ENCODE peak calls at places on chromosome 22, in ten cellular contexts. One of them, this sample, is unnamed.

GRCh38 chr22:50040717-50041116 is 17.4 kb downstream of the TTLL8 start:
- DNase-seq in vagina: no peak
- DNase-seq in pancreas: no peak
- DNase-seq in colonic mucosa: no peak
- DNase-seq in OCI-LY7: no peak
- DNase-seq in ascending aorta: no peak
- DNase-seq in mammary epithelial cell: no peak
- DNase-seq in psoas muscle: no peak
- DNase-seq in GM23338: no peak
- DNase-seq in upper lobe of left lung: no peak
- DNase-seq in this sample: no peak

GRCh38 chr22:47196881-47197701 is 434.6 kb downstream of the TBC1D22A start:
- DNase-seq in colonic mucosa: peak; percentile 15
- DNase-seq in OCI-LY7: no peak
- DNase-seq in psoas muscle: no peak
- DNase-seq in pancreas: no peak
- DNase-seq in upper lobe of left lung: no peak
- DNase-seq in ascending aorta: no peak
- DNase-seq in mammary epithelial cell: no peak
- DNase-seq in GM23338: no peak
- DNase-seq in vagina: peak; percentile 64
- DNase-seq in this sample: no peak

GRCh38 chr22:50674127-50674493 is 1.5 kb downstream of the SHANK3 start:
- DNase-seq in ascending aorta: no peak
- DNase-seq in pancreas: peak; percentile 55
- DNase-seq in OCI-LY7: no peak
- DNase-seq in psoas muscle: no peak
- DNase-seq in colonic mucosa: no peak
- DNase-seq in upper lobe of left lung: no peak
- DNase-seq in GM23338: peak; percentile 30
- DNase-seq in vagina: no peak
- DNase-seq in mammary epithelial cell: no peak
- DNase-seq in this sample: no peak

GRCh38 chr22:46652081-46652929 is 32.1 kb downstream of the GRAMD4 start:
- DNase-seq in pancreas: peak; percentile 63
- DNase-seq in GM23338: no peak
- DNase-seq in colonic mucosa: no peak
- DNase-seq in psoas muscle: no peak
- DNase-seq in OCI-LY7: no peak
- DNase-seq in vagina: no peak
- DNase-seq in upper lobe of left lung: no peak
- DNase-seq in mammary epithelial cell: no peak
- DNase-seq in ascending aorta: no peak
- DNase-seq in this sample: no peak

GRCh38 chr22:31139866-31140716 is at the start of gene PLA2G3:
- DNase-seq in upper lobe of left lung: peak; percentile 95
- DNase-seq in vagina: no peak
- DNase-seq in pancreas: no peak
- DNase-seq in mammary epithelial cell: no peak
- DNase-seq in ascending aorta: no peak
- DNase-seq in OCI-LY7: no peak
- DNase-seq in psoas muscle: no peak
- DNase-seq in GM23338: peak; percentile 99
- DNase-seq in colonic mucosa: peak; percentile 48
- DNase-seq in this sample: peak; percentile 96

GRCh38 chr22:46390652-46391301 is 55.3 kb downstream of the TRMU start:
- DNase-seq in vagina: no peak
- DNase-seq in psoas muscle: peak; percentile 72
- DNase-seq in OCI-LY7: no peak
- DNase-seq in pancreas: peak; percentile 95
- DNase-seq in colonic mucosa: no peak
- DNase-seq in mammary epithelial cell: peak; percentile 70
- DNase-seq in upper lobe of left lung: no peak
- DNase-seq in ascending aorta: no peak
- DNase-seq in GM23338: no peak
- DNase-seq in this sample: peak; percentile 52

GRCh38 chr22:32826537-32826936 is 25.0 kb downstream of the TIMP3 start:
- DNase-seq in psoas muscle: no peak
- DNase-seq in ascending aorta: no peak
- DNase-seq in upper lobe of left lung: no peak
- DNase-seq in mammary epithelial cell: no peak
- DNase-seq in GM23338: no peak
- DNase-seq in vagina: no peak
- DNase-seq in OCI-LY7: no peak
- DNase-seq in pancreas: no peak
- DNase-seq in colonic mucosa: no peak
- DNase-seq in this sample: no peak

GRCh38 chr22:22479999-22480532 is 28.5 kb downstream of the ZNF280B start:
- DNase-seq in upper lobe of left lung: no peak
- DNase-seq in psoas muscle: no peak
- DNase-seq in pancreas: no peak
- DNase-seq in vagina: no peak
- DNase-seq in OCI-LY7: no peak
- DNase-seq in mammary epithelial cell: no peak
- DNase-seq in ascending aorta: no peak
- DNase-seq in colonic mucosa: no peak
- DNase-seq in GM23338: no peak
- DNase-seq in this sample: no peak

GRCh38 chr22:44885806-44886360 is 123.9 kb downstream of the PHF21B start:
- DNase-seq in vagina: no peak
- DNase-seq in OCI-LY7: no peak
- DNase-seq in mammary epithelial cell: no peak
- DNase-seq in GM23338: no peak
- DNase-seq in colonic mucosa: no peak
- DNase-seq in upper lobe of left lung: no peak
- DNase-seq in psoas muscle: no peak
- DNase-seq in ascending aorta: no peak
- DNase-seq in pancreas: peak; percentile 32
- DNase-seq in this sample: no peak

GRCh38 chr22:17772963-17773605 is 1.2 kb downstream of the BID start:
- DNase-seq in colonic mucosa: no peak
- DNase-seq in upper lobe of left lung: peak; percentile 47
- DNase-seq in vagina: no peak
- DNase-seq in OCI-LY7: no peak
- DNase-seq in pancreas: peak; percentile 59
- DNase-seq in ascending aorta: no peak
- DNase-seq in GM23338: peak; percentile 42
- DNase-seq in mammary epithelial cell: peak; percentile 35
- DNase-seq in psoas muscle: no peak
- DNase-seq in this sample: no peak

GRCh38 chr22:24681236-24681635 is 78.2 kb downstream of the GGT1 start:
- DNase-seq in colonic mucosa: no peak
- DNase-seq in OCI-LY7: no peak
- DNase-seq in psoas muscle: no peak
- DNase-seq in ascending aorta: no peak
- DNase-seq in pancreas: no peak
- DNase-seq in upper lobe of left lung: no peak
- DNase-seq in GM23338: no peak
- DNase-seq in mammary epithelial cell: no peak
- DNase-seq in vagina: no peak
- DNase-seq in this sample: no peak

GRCh38 chr22:45975266-45976161 is 1.4 kb downstream of the WNT7B start:
- DNase-seq in pancreas: no peak
- DNase-seq in ascending aorta: no peak
- DNase-seq in upper lobe of left lung: peak; percentile 53
- DNase-seq in OCI-LY7: no peak
- DNase-seq in mammary epithelial cell: peak; percentile 53
- DNase-seq in colonic mucosa: no peak
- DNase-seq in vagina: no peak
- DNase-seq in GM23338: peak; percentile 78
- DNase-seq in psoas muscle: no peak
- DNase-seq in this sample: no peak

GRCh38 chr22:48949375-48950149 is 878.1 kb downstream of the BRD1 start:
- DNase-seq in psoas muscle: no peak
- DNase-seq in vagina: peak; percentile 49
- DNase-seq in upper lobe of left lung: peak; percentile 10
- DNase-seq in ascending aorta: no peak
- DNase-seq in GM23338: no peak
- DNase-seq in colonic mucosa: no peak
- DNase-seq in pancreas: no peak
- DNase-seq in mammary epithelial cell: no peak
- DNase-seq in OCI-LY7: no peak
- DNase-seq in this sample: no peak

GRCh38 chr22:47082505-47082904 is 320.1 kb downstream of the TBC1D22A start:
- DNase-seq in psoas muscle: no peak
- DNase-seq in pancreas: no peak
- DNase-seq in upper lobe of left lung: no peak
- DNase-seq in GM23338: no peak
- DNase-seq in ascending aorta: no peak
- DNase-seq in mammary epithelial cell: peak; percentile 24
- DNase-seq in colonic mucosa: no peak
- DNase-seq in vagina: no peak
- DNase-seq in OCI-LY7: no peak
- DNase-seq in this sample: no peak

GRCh38 chr22:31177420-31178162 is 17.6 kb downstream of the RNF185 start:
- DNase-seq in psoas muscle: no peak
- DNase-seq in ascending aorta: peak; percentile 29
- DNase-seq in vagina: no peak
- DNase-seq in mammary epithelial cell: peak; percentile 96
- DNase-seq in OCI-LY7: no peak
- DNase-seq in GM23338: no peak
- DNase-seq in upper lobe of left lung: no peak
- DNase-seq in pancreas: no peak
- DNase-seq in colonic mucosa: no peak
- DNase-seq in this sample: no peak

GRCh38 chr22:30025187-30025586 is 55.1 kb upstream of the HORMAD2 start:
- DNase-seq in vagina: no peak
- DNase-seq in mammary epithelial cell: no peak
- DNase-seq in psoas muscle: no peak
- DNase-seq in ascending aorta: no peak
- DNase-seq in OCI-LY7: no peak
- DNase-seq in GM23338: peak; percentile 3
- DNase-seq in pancreas: no peak
- DNase-seq in colonic mucosa: no peak
- DNase-seq in upper lobe of left lung: peak; percentile 69
- DNase-seq in this sample: no peak

GRCh38 chr22:40709752-40710413 is 30.6 kb downstream of the MCHR1 start:
- DNase-seq in psoas muscle: peak; percentile 28
- DNase-seq in pancreas: no peak
- DNase-seq in colonic mucosa: no peak
- DNase-seq in mammary epithelial cell: no peak
- DNase-seq in OCI-LY7: no peak
- DNase-seq in ascending aorta: no peak
- DNase-seq in upper lobe of left lung: no peak
- DNase-seq in vagina: no peak
- DNase-seq in GM23338: peak; percentile 58
- DNase-seq in this sample: no peak

GRCh38 chr22:37045958-37046357 is 5.6 kb upstream of the KCTD17 start:
- DNase-seq in mammary epithelial cell: no peak
- DNase-seq in OCI-LY7: peak; percentile 21
- DNase-seq in GM23338: peak; percentile 74
- DNase-seq in upper lobe of left lung: no peak
- DNase-seq in pancreas: no peak
- DNase-seq in colonic mucosa: no peak
- DNase-seq in psoas muscle: no peak
- DNase-seq in vagina: no peak
- DNase-seq in ascending aorta: no peak
- DNase-seq in this sample: peak; percentile 66
- TF ChIP-seq CTCF in mammary epithelial cell: peak; percentile 59
- TF ChIP-seq CTCF in OCI-LY7: peak; percentile 79
- TF ChIP-seq CTCF in GM23338: peak; percentile 80
- TF ChIP-seq CTCF in upper lobe of left lung: no peak
- TF ChIP-seq CTCF in pancreas: no peak
- TF ChIP-seq CTCF in colonic mucosa: peak; percentile 57
- TF ChIP-seq CTCF in psoas muscle: no peak
- TF ChIP-seq CTCF in vagina: no peak
- TF ChIP-seq CTCF in ascending aorta: peak; percentile 24
- TF ChIP-seq CTCF in this sample: peak; percentile 76

GRCh38 chr22:37333724-37334460 is 51.6 kb downstream of the CYTH4 start:
- DNase-seq in GM23338: no peak
- DNase-seq in vagina: no peak
- DNase-seq in OCI-LY7: no peak
- DNase-seq in mammary epithelial cell: no peak
- DNase-seq in psoas muscle: no peak
- DNase-seq in ascending aorta: no peak
- DNase-seq in pancreas: no peak
- DNase-seq in upper lobe of left lung: no peak
- DNase-seq in colonic mucosa: no peak
- DNase-seq in this sample: peak; percentile 11
- H3K4me1 ChIP-seq in GM23338: peaks cover 23% of the 10 kb centered on the region
- H3K4me1 ChIP-seq in vagina: no peaks in the 10 kb centered on the region
- H3K4me1 ChIP-seq in OCI-LY7: peaks cover 22% of the 10 kb centered on the region
- H3K4me1 ChIP-seq in mammary epithelial cell: peaks cover 62% of the 10 kb centered on the region
- H3K4me1 ChIP-seq in psoas muscle: no peaks in the 10 kb centered on the region
- H3K4me1 ChIP-seq in ascending aorta: no peaks in the 10 kb centered on the region
- H3K4me1 ChIP-seq in pancreas: no peaks in the 10 kb centered on the region
- H3K4me1 ChIP-seq in upper lobe of left lung: no peaks in the 10 kb centered on the region
- H3K4me1 ChIP-seq in colonic mucosa: no peaks in the 10 kb centered on the region
- H3K4me1 ChIP-seq in this sample: peaks cover 24% of the 10 kb centered on the region

GRCh38 chr22:28783786-28784671 is 11.5 kb downstream of the CCDC117 start:
- DNase-seq in ascending aorta: no peak
- DNase-seq in upper lobe of left lung: peak; percentile 59
- DNase-seq in vagina: no peak
- DNase-seq in pancreas: no peak
- DNase-seq in colonic mucosa: peak; percentile 51
- DNase-seq in GM23338: no peak
- DNase-seq in OCI-LY7: no peak
- DNase-seq in mammary epithelial cell: no peak
- DNase-seq in psoas muscle: no peak
- DNase-seq in this sample: no peak
- H3K27ac ChIP-seq in ascending aorta: no peak overlapping the region
- H3K27ac ChIP-seq in upper lobe of left lung: peak overlapping the region; percentile 80
- H3K27ac ChIP-seq in vagina: no peak overlapping the region
- H3K27ac ChIP-seq in pancreas: peak overlapping the region; percentile 67
- H3K27ac ChIP-seq in colonic mucosa: peak overlapping the region; percentile 78
- H3K27ac ChIP-seq in GM23338: no peak overlapping the region
- H3K27ac ChIP-seq in OCI-LY7: no peak overlapping the region
- H3K27ac ChIP-seq in mammary epithelial cell: no peak overlapping the region
- H3K27ac ChIP-seq in psoas muscle: no peak overlapping the region
- H3K27ac ChIP-seq in this sample: no peak overlapping the region

GRCh38 chr22:42717197-42717967 is 3.3 kb downstream of the A4GALT start:
- DNase-seq in mammary epithelial cell: peak; percentile 11
- DNase-seq in ascending aorta: no peak
- DNase-seq in vagina: no peak
- DNase-seq in pancreas: no peak
- DNase-seq in psoas muscle: no peak
- DNase-seq in GM23338: peak; percentile 75
- DNase-seq in upper lobe of left lung: no peak
- DNase-seq in colonic mucosa: no peak
- DNase-seq in OCI-LY7: peak; percentile 72
- DNase-seq in this sample: peak; percentile 55

GRCh38 chr22:42721045-42721434 is 370 bp upstream of the A4GALT start:
- DNase-seq in colonic mucosa: no peak
- DNase-seq in pancreas: no peak
- DNase-seq in mammary epithelial cell: no peak
- DNase-seq in upper lobe of left lung: no peak
- DNase-seq in ascending aorta: no peak
- DNase-seq in psoas muscle: no peak
- DNase-seq in vagina: no peak
- DNase-seq in OCI-LY7: no peak
- DNase-seq in GM23338: peak; percentile 68
- DNase-seq in this sample: no peak

GRCh38 chr22:42719656-42720262 is 911 bp downstream of the A4GALT start:
- DNase-seq in vagina: no peak
- DNase-seq in upper lobe of left lung: no peak
- DNase-seq in OCI-LY7: peak; percentile 72
- DNase-seq in ascending aorta: no peak
- DNase-seq in GM23338: peak; percentile 68
- DNase-seq in psoas muscle: no peak
- DNase-seq in pancreas: peak; percentile 55
- DNase-seq in colonic mucosa: no peak
- DNase-seq in mammary epithelial cell: no peak
- DNase-seq in this sample: no peak

GRCh38 chr22:42720263-42721044 is at the start of gene A4GALT:
- DNase-seq in vagina: no peak
- DNase-seq in OCI-LY7: peak; percentile 61
- DNase-seq in ascending aorta: no peak
- DNase-seq in mammary epithelial cell: no peak
- DNase-seq in upper lobe of left lung: no peak
- DNase-seq in psoas muscle: no peak
- DNase-seq in pancreas: peak; percentile 61
- DNase-seq in colonic mucosa: no peak
- DNase-seq in GM23338: peak; percentile 54
- DNase-seq in this sample: no peak

GRCh38 chr22:42719133-42719532 is 1.5 kb downstream of the A4GALT start:
- DNase-seq in GM23338: peak; percentile 27
- DNase-seq in pancreas: no peak
- DNase-seq in psoas muscle: no peak
- DNase-seq in OCI-LY7: peak; percentile 57
- DNase-seq in colonic mucosa: no peak
- DNase-seq in vagina: no peak
- DNase-seq in ascending aorta: no peak
- DNase-seq in upper lobe of left lung: no peak
- DNase-seq in mammary epithelial cell: no peak
- DNase-seq in this sample: peak; percentile 50
- TF ChIP-seq CTCF in GM23338: no peak
- TF ChIP-seq CTCF in pancreas: no peak
- TF ChIP-seq CTCF in psoas muscle: peak; percentile 10
- TF ChIP-seq CTCF in OCI-LY7: peak; percentile 32
- TF ChIP-seq CTCF in colonic mucosa: no peak
- TF ChIP-seq CTCF in vagina: peak; percentile 21
- TF ChIP-seq CTCF in ascending aorta: peak; percentile 17
- TF ChIP-seq CTCF in upper lobe of left lung: no peak
- TF ChIP-seq CTCF in mammary epithelial cell: peak; percentile 1
- TF ChIP-seq CTCF in this sample: no peak

This sample was measured in A673.